ENCODE peak calls at places on chromosomes 11 and 22, in nine cellular contexts. N is spleen, E is NCI-H510A treated with DMSO at 0.1 percent for 48 hours, A is memory B cell, Q is hepatic stellate cell, S is GDM1, J is NCI-H1436, O is transverse colon, I is NCI-H1930. F is an unnamed sample.

GRCh38 chr11:12125609-12126149 is 15.3 kb downstream of the MICAL2 start:
- DNase-seq in N (no peak), E (no peak), A (no peak), Q (no peak), S (no peak), J (no peak), O (no peak), I (no peak), F (no peak)

GRCh38 chr11:119831011-119831410 is 102.0 kb upstream of the NECTIN1 start:
- DNase-seq in N (no peak), E (no peak), A (no peak), Q (no peak), S (no peak), J (no peak), O (no peak), I (no peak), F (no peak)

GRCh38 chr11:116644201-116644947 is 128.4 kb downstream of the BUD13 start:
- DNase-seq in N (no peak), E (no peak), A (no peak), Q (no peak), S (no peak), J (no peak), O (no peak), I (no peak), F (no peak)

GRCh38 chr11:18171377-18172000 is 1.1 kb upstream of the MRGPRX4 start:
- DNase-seq in N (no peak), E (no peak), A (no peak), Q (peak; percentile 21), S (no peak), J (no peak), O (no peak), I (peak; percentile 9), F (no peak)

GRCh38 chr22:40240671-40241070 is 62.9 kb downstream of the TNRC6B start:
- DNase-seq in N (no peak), E (no peak), A (no peak), Q (no peak), S (no peak), J (no peak), O (no peak), I (no peak), F (no peak)

GRCh38 chr11:1271927-1272326 is 37.5 kb downstream of the TOLLIP start:
- DNase-seq in N (peak; percentile 68), E (no peak), A (no peak), Q (no peak), S (no peak), J (no peak), O (no peak), I (no peak), F (no peak)

GRCh38 chr11:11229691-11230090 is 123.4 kb downstream of the CSNK2A3 start:
- DNase-seq in N (no peak), E (no peak), A (no peak), Q (no peak), S (no peak), J (no peak), O (no peak), I (no peak), F (no peak)

GRCh38 chr11:18540207-18541009 is 13.7 kb upstream of the TSG101 start:
- DNase-seq in N (no peak), E (peak; percentile 47), A (no peak), Q (no peak), S (no peak), J (no peak), O (no peak), I (no peak), F (no peak)

GRCh38 chr11:35250631-35251030 is 111.7 kb downstream of the CD44 start:
- DNase-seq in N (no peak), E (no peak), A (no peak), Q (no peak), S (no peak), J (no peak), O (no peak), I (no peak), F (no peak)

GRCh38 chr11:76807206-76807875 is 24.2 kb downstream of the TSKU start:
- DNase-seq in N (peak; percentile 92), E (peak; percentile 77), A (peak; percentile 43), Q (peak; percentile 75), S (peak; percentile 55), J (peak; percentile 54), O (peak; percentile 89), I (peak; percentile 54), F (peak; percentile 77)

GRCh38 chr11:72306186-72306585 is 62.2 kb upstream of the PHOX2A start:
- DNase-seq in N (no peak), E (no peak), A (no peak), Q (peak; percentile 12), S (no peak), J (no peak), O (no peak), I (no peak), F (peak; percentile 13)

GRCh38 chr11:12017243-12017678 is 8.8 kb upstream of the DKK3 start:
- DNase-seq in N (no peak), E (no peak), A (no peak), Q (no peak), S (no peak), J (no peak), O (no peak), I (no peak), F (no peak)

GRCh38 chr11:88435405-88435804 is 97.9 kb upstream of the CTSC start:
- DNase-seq in N (no peak), E (no peak), A (no peak), Q (no peak), S (no peak), J (no peak), O (no peak), I (no peak), F (no peak)

GRCh38 chr11:113474362-113475159 is 637 bp downstream of the DRD2 start:
- DNase-seq in N (no peak), E (no peak), A (no peak), Q (peak; percentile 63), S (peak; percentile 15), J (no peak), O (peak; percentile 75), I (no peak), F (peak; percentile 72)

GRCh38 chr22:37260939-37261338 is 16.9 kb upstream of the RAC2 start:
- DNase-seq in N (peak; percentile 89), E (peak; percentile 2), A (peak; percentile 62), Q (peak; percentile 75), S (peak; percentile 43), J (peak; percentile 47), O (peak; percentile 63), I (peak; percentile 34), F (no peak)

GRCh38 chr11:69912911-69913451 is 93.8 kb upstream of the FGF3 start:
- DNase-seq in N (peak; percentile 55), E (no peak), A (no peak), Q (no peak), S (no peak), J (no peak), O (peak; percentile 27), I (no peak), F (no peak)

GRCh38 chr11:65479184-65480145 is 19.4 kb upstream of the MALAT1 start:
- DNase-seq in N (no peak), E (peak; percentile 57), A (no peak), Q (peak; percentile 63), S (no peak), J (peak; percentile 40), O (peak; percentile 64), I (no peak), F (peak; percentile 82)

GRCh38 chr11:68843703-68844312 is 2.1 kb upstream of the CPT1A start:
- DNase-seq in N (peak; percentile 96), E (peak; percentile 94), A (peak; percentile 62), Q (peak; percentile 62), S (peak; percentile 75), J (peak; percentile 71), O (peak; percentile 95), I (peak; percentile 54), F (no peak)

GRCh38 chr22:41915035-41915782 is at the start of gene SHISA8:
- DNase-seq in N (peak; percentile 91), E (peak; percentile 32), A (peak; percentile 69), Q (no peak), S (no peak), J (peak; percentile 31), O (peak; percentile 64), I (no peak), F (no peak)

GRCh38 chr22:19429950-19430889 is 1.3 kb downstream of the HIRA start:
- DNase-seq in N (no peak), E (no peak), A (no peak), Q (peak; percentile 48), S (no peak), J (no peak), O (peak; percentile 26), I (no peak), F (no peak)